ENCODE peak calls at places on chromosomes 12 and 14, in six cellular contexts. A is CD8-positive, alpha-beta T cell; S is IMR-90; U is left ventricle myocardium inferior; Q is body of pancreas; D is PC-3. B is an unnamed sample. For H3K4me1, the result is how much of the 10 kb centered on the place peaks cover.

GRCh38 chr14:100884456-100884855 is 19.1 kb downstream of the RTL1 start:
- DNase-seq in A (no peak), S (no peak), U (peak), Q (no peak), D (no peak), B (no peak)

GRCh38 chr14:100141133-100141497 is 18.3 kb downstream of the DEGS2 start:
- DNase-seq in A (no peak), S (no peak), U (no peak), Q (no peak), D (no peak), B (no peak)

GRCh38 chr14:75978249-75978731 is 3.5 kb downstream of the TGFB3 start:
- DNase-seq in A (no peak), S (no peak), U (no peak), Q (no peak), D (no peak), B (no peak)

GRCh38 chr14:52349731-52350130 is 35.6 kb downstream of the PTGER2 start:
- DNase-seq in A (no peak), S (no peak), U (no peak), Q (no peak), D (no peak), B (no peak)

GRCh38 chr12:16955083-16955657 is 349.2 kb upstream of the LMO3 start:
- DNase-seq in A (no peak), S (no peak), U (no peak), Q (no peak), D (peak), B (no peak)

GRCh38 chr14:98819132-98819866 is 452.7 kb downstream of the BCL11B start:
- DNase-seq in A (no peak), S (no peak), U (no peak), Q (peak), D (no peak), B (no peak)

GRCh38 chr12:24045816-24046257 is 96.4 kb upstream of the SOX5 start:
- DNase-seq in A (no peak), S (peak), U (no peak), Q (no peak), D (no peak), B (no peak)

GRCh38 chr14:79584679-79585078 is 626.6 kb downstream of the DIO2 start:
- DNase-seq in A (no peak), S (peak), U (no peak), Q (no peak), D (peak), B (no peak)

GRCh38 chr12:92146497-92146828 is 817 bp upstream of the BTG1 start:
- DNase-seq in A (no peak), S (peak), U (no peak), Q (no peak), D (no peak), B (no peak)

GRCh38 chr14:96042218-96042930 is 3.2 kb downstream of the C14orf132 start:
- DNase-seq in A (no peak), S (peak), U (no peak), Q (no peak), D (no peak), B (no peak)

GRCh38 chr12:109893250-109893995 is 6.7 kb upstream of the TCHP start:
- DNase-seq in A (no peak), S (no peak), U (no peak), Q (no peak), D (no peak), B (no peak)

GRCh38 chr12:89760783-89761182 is 52.1 kb upstream of the ATP2B1 start:
- DNase-seq in A (no peak), S (no peak), U (no peak), Q (no peak), D (no peak), B (no peak)

GRCh38 chr14:75254901-75255300 is 23.7 kb upstream of the FOS start:
- DNase-seq in A (no peak), S (no peak), U (no peak), Q (no peak), D (peak), B (no peak)

GRCh38 chr14:55255979-55256378 is 15.2 kb upstream of the FBXO34 start:
- DNase-seq in A (no peak), S (no peak), U (no peak), Q (no peak), D (no peak), B (no peak)

GRCh38 chr14:99430491-99430890 is 50.2 kb downstream of the SETD3 start:
- DNase-seq in A (no peak), S (no peak), U (no peak), Q (peak), D (peak), B (peak)

GRCh38 chr12:26068503-26068902 is 56.3 kb downstream of the BHLHE41 start:
- DNase-seq in A (no peak), S (no peak), U (no peak), Q (no peak), D (no peak), B (no peak)
- H3K4me1 ChIP-seq in A (under half), S (under half), U (under half), Q (under half), D (under half), B (under half)

GRCh38 chr12:55699471-55700055 is 8.1 kb downstream of the ITGA7 start:
- DNase-seq in A (no peak), S (no peak), U (no peak), Q (no peak), D (no peak), B (no peak)
- H3K27ac ChIP-seq in A (no peak), S (no peak), U (peak), Q (no peak), D (no peak), B (no peak)

DNA sequence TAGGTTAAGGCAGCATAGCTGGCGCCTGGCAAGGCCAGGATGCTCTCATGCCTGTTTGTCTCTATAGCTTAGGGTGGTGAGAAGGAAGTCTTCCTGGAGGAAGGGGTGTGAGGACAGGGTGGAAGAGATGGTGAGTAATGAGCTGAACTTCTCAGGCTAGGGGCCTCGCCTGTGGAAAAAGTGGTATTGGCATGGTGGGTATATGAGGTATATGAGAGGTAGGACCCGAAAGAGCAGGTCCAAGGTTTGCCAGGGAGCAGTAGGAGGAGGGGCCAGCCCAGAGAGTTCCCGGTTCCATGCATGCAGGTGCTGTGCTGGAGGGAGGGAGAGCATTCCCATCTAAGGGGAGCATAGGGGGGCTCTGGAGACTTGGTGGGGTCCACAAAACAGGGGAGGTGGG is 13.4 kb downstream of the TAMALIN start:
- DNase-seq in A (no peak), S (no peak), U (no peak), Q (no peak), D (no peak), B (no peak)
- H3K4me1 ChIP-seq in A (under half), S (under half), U (under half), Q (under half), D (under half), B (under half)

DNA sequence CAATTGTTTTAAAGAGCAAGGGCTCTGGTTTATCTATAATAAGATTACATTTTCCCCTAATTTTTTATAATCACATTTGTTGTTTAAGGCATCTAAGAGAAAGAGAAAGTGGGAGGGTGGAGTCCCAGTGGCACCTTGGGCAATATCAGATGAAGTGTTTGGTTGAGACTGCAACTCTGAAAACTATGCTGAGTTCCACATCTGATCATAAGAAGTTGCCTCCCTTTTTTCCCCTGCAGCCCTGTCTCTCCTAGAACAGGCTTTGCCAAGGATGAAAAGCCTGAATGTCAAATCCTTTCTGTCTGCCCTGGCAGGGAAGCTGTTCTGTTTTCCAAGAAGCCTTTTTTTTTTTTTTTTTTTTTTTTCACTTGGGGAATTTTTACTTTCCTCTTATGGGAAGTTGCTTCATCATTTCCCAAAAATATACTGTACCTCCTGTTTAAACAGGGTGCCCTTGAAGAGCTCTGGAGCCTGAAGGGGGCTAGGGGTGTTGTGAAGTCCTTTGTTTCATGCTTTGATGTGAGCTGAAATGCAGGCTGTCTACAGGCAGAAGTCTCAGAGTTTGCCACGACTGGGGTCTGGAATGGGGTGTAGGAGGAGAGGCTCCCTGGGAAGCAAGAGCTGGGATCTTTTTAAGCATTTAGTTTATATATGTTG is 71.3 kb downstream of the SUSD6 start:
- DNase-seq in A (no peak), S (no peak), U (no peak), Q (no peak), D (no peak), B (no peak)
- H3K27ac ChIP-seq in A (no peak), S (no peak), U (peak), Q (no peak), D (no peak), B (no peak)

DNA sequence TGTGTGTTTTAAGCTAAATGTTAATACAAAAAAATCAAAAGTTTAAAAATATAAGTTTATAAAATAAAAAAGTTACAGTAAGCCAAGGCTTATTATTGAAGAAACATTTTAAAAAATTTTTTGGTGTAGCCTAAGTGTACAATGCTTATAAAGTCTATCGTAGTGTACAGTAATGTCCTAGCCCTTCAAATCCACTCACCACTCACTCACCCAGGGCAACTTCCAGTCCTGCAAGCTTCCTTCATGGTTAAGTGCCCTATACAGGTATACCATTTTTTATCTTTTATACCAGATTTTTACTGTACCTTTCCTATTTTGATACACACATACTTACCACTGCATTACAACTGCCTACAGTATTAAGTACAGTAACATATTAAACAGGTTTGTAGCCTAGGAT is 11.9 kb downstream of the UBE2N start:
- DNase-seq in A (no peak), S (no peak), U (no peak), Q (no peak), D (no peak), B (no peak)
- H3K4me1 ChIP-seq in A (half or more), S (under half), U (half or more), Q (half or more), D (under half), B (under half)

GRCh38 chr14:65103150-65103760 is 938 bp upstream of the MAX start:
- DNase-seq in A (no peak), S (peak), U (no peak), Q (peak), D (peak), B (no peak)

GRCh38 chr14:65109357-65109756 is 7.0 kb upstream of the MAX start:
- DNase-seq in A (no peak), S (no peak), U (no peak), Q (no peak), D (no peak), B (no peak)

GRCh38 chr14:65107200-65107599 is 4.9 kb upstream of the MAX start:
- DNase-seq in A (no peak), S (no peak), U (no peak), Q (no peak), D (no peak), B (no peak)

GRCh38 chr14:65104791-65105190 is 2.5 kb upstream of the MAX start:
- DNase-seq in A (no peak), S (no peak), U (no peak), Q (no peak), D (no peak), B (no peak)

GRCh38 chr14:65106316-65106715 is 4.0 kb upstream of the MAX start:
- DNase-seq in A (no peak), S (no peak), U (no peak), Q (no peak), D (no peak), B (no peak)
- H3K27ac ChIP-seq in A (no peak), S (no peak), U (no peak), Q (no peak), D (no peak), B (no peak)

DNA sequence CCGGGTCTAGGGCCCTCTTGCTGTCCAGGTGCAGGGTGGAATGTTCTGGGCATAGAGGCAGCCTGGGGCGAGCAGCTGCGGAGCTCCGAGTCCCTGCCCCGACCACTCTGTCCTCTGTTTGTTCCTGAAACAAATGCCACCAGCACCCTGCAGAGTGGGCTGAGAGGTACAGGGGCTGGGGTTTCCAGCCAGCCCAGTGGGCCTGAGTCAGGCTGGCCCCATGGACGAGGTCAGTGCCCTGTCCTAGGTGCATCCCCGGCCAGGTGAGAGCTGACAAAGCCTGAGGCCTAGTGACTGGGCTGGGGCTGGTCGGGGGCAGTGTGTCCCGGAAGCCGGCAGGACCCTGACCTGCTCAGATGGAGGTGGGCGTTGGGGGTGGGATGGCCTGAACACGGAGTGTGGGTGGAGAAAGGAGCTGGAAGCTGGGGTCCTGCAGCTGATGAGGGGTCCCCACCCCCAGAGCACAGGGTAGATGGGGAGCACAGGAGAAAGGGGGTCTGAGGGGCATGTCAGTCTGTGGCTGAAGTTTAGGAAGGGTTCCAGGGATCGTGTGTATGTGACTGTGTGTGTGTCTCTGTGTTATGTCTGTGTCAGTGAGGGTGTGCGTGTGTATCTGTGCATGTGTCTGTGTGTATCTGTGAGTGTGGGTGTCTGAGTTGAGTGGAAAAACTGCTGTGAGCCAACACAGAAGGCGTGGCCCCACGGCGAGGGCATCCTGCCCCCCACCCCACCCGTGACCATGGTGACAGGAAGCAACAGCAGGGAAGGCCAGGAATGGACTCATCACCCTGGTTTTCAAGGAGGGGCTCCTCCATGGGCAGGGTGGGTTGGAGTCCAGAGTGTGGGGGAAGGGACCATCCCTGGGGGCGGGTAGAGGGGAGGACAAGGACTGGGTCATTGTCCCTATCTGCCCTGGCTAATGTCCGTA is 2.4 kb upstream of the CRIP1 start:
- DNase-seq in A (no peak), S (no peak), U (peak), Q (no peak), D (no peak), B (peak)
- H3K4me1 ChIP-seq in A (half or more), S (under half), U (half or more), Q (half or more), D (under half), B (half or more)

DNA sequence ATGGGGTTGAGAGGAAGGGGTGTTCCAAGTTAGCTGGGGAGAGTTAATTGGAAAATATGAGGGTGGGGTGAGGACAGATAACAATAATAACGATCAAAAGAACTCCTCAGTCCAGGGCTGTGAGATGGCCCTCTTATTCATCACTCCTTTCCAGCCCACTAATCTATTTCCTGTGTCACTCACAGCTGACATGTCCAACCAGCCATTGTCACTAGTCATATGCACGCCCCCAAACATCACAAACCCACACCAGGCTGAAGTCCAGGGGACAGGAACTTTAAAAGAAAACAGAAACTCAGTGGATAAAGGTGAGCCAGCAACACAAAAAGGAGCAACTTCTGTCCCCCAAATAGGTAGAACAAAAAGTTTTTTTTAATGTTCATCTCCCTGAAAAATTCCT is 910 bp downstream of the CALCOCO1 start:
- DNase-seq in A (no peak), S (no peak), U (no peak), Q (no peak), D (peak), B (no peak)
- H3K27ac ChIP-seq in A (no peak), S (no peak), U (peak), Q (no peak), D (no peak), B (no peak)